ENCODE peak calls at places on chromosome 22, in five cellular contexts. One of them, this sample, is unnamed.

GRCh38 chr22:46085831-46086576 is 64.3 kb upstream of the PPARA start:
- DNase-seq in upper lobe of left lung: peak; percentile 88
- DNase-seq in A549: peak; percentile 90
- DNase-seq in testis: no peak
- DNase-seq in mammary epithelial cell: peak; percentile 90
- DNase-seq in this sample: peak; percentile 89

GRCh38 chr22:38412435-38413084 is 42.4 kb downstream of the KCNJ4 start:
- DNase-seq in A549: no peak
- DNase-seq in upper lobe of left lung: peak; percentile 89
- DNase-seq in mammary epithelial cell: no peak
- DNase-seq in testis: peak; percentile 63
- DNase-seq in this sample: peak; percentile 77

GRCh38 chr22:23498811-23499798 is 81.0 kb downstream of the IGLL1 start:
- DNase-seq in A549: no peak
- DNase-seq in upper lobe of left lung: no peak
- DNase-seq in testis: no peak
- DNase-seq in mammary epithelial cell: no peak
- DNase-seq in this sample: peak; percentile 55

GRCh38 chr22:31957970-31958594 is 13.7 kb downstream of the YWHAH start:
- DNase-seq in A549: no peak
- DNase-seq in upper lobe of left lung: no peak
- DNase-seq in testis: no peak
- DNase-seq in mammary epithelial cell: no peak
- DNase-seq in this sample: no peak

GRCh38 chr22:48943567-48944432 is 883.9 kb downstream of the BRD1 start:
- DNase-seq in upper lobe of left lung: peak; percentile 72
- DNase-seq in A549: peak; percentile 20
- DNase-seq in testis: peak; percentile 24
- DNase-seq in mammary epithelial cell: no peak
- DNase-seq in this sample: peak; percentile 73

GRCh38 chr22:24894220-24894975 is 52.1 kb downstream of the LHFPL7 start:
- DNase-seq in mammary epithelial cell: peak; percentile 97
- DNase-seq in A549: peak; percentile 97
- DNase-seq in testis: peak; percentile 63
- DNase-seq in upper lobe of left lung: no peak
- DNase-seq in this sample: peak; percentile 92

GRCh38 chr22:44437493-44438015 is 60.5 kb downstream of the RTL6 start:
- DNase-seq in mammary epithelial cell: no peak
- DNase-seq in upper lobe of left lung: no peak
- DNase-seq in A549: no peak
- DNase-seq in testis: no peak
- DNase-seq in this sample: no peak

GRCh38 chr22:24002272-24002671 is 3.0 kb downstream of the GSTT4 start:
- DNase-seq in upper lobe of left lung: no peak
- DNase-seq in A549: no peak
- DNase-seq in mammary epithelial cell: no peak
- DNase-seq in testis: no peak
- DNase-seq in this sample: no peak

GRCh38 chr22:39634530-39635399 is 64.2 kb downstream of the CACNA1I start:
- DNase-seq in upper lobe of left lung: no peak
- DNase-seq in testis: no peak
- DNase-seq in mammary epithelial cell: peak; percentile 90
- DNase-seq in A549: peak; percentile 75
- DNase-seq in this sample: no peak

GRCh38 chr22:25373961-25374360 is 154.5 kb downstream of the CRYBB2 start:
- DNase-seq in testis: no peak
- DNase-seq in A549: no peak
- DNase-seq in mammary epithelial cell: no peak
- DNase-seq in upper lobe of left lung: no peak
- DNase-seq in this sample: no peak

GRCh38 chr22:26903030-26903856 is 245.9 kb downstream of the MIAT start:
- DNase-seq in A549: no peak
- DNase-seq in upper lobe of left lung: no peak
- DNase-seq in testis: peak; percentile 30
- DNase-seq in mammary epithelial cell: no peak
- DNase-seq in this sample: no peak

GRCh38 chr22:36445158-36445668 is 36.2 kb downstream of the TXN2 start:
- DNase-seq in testis: peak; percentile 63
- DNase-seq in A549: no peak
- DNase-seq in mammary epithelial cell: no peak
- DNase-seq in upper lobe of left lung: no peak
- DNase-seq in this sample: no peak

GRCh38 chr22:36760716-36761115 is 15.2 kb downstream of the IFT27 start:
- DNase-seq in testis: no peak
- DNase-seq in mammary epithelial cell: no peak
- DNase-seq in upper lobe of left lung: no peak
- DNase-seq in A549: no peak
- DNase-seq in this sample: no peak

GRCh38 chr22:46582281-46582811 is 37.8 kb upstream of the GRAMD4 start:
- DNase-seq in testis: no peak
- DNase-seq in A549: no peak
- DNase-seq in mammary epithelial cell: no peak
- DNase-seq in upper lobe of left lung: no peak
- DNase-seq in this sample: peak; percentile 57

GRCh38 chr22:32622762-32623147 is 148.1 kb downstream of the FBXO7 start:
- DNase-seq in A549: no peak
- DNase-seq in testis: no peak
- DNase-seq in upper lobe of left lung: no peak
- DNase-seq in mammary epithelial cell: no peak
- DNase-seq in this sample: no peak

DNA sequence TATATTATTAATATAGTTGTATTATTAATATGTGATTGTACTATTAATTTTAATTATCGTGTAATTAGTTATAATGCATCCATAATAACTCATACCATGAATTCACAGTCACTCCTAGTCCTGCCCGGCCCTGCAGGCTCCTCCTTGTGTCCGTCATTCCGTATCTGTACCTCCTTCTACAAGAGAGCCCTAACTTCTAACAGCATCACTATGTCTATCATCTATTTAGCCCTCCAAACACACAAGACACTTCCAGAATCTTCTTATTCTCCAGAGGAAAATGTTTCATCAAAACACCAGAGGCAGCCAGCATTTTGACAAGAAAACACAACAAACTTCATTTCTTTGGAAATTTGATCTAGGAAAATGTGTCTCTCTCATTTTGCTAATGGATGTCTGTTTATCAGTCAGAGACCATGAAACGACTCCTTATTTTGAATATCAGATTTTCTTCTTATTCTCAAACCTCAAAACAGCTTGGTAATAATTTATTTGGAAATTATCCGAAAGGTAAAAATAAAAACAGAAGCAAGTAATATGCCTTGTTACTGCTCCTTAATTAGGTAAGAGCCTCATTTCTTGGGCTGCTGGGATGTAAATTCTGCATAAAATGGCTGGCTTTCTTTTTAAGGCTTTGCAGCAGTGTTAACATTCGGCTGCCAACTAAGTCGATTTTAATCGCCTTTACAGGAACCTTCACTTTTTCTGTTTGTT is 23.1 kb upstream of the SEPTIN5 start:
- DNase-seq in mammary epithelial cell: no peak
- DNase-seq in upper lobe of left lung: no peak
- DNase-seq in testis: no peak
- DNase-seq in A549: no peak
- DNase-seq in this sample: no peak
- H3K27ac ChIP-seq in mammary epithelial cell: peak overlapping the region; percentile 24
- H3K27ac ChIP-seq in upper lobe of left lung: peak overlapping the region; percentile 32
- H3K27ac ChIP-seq in testis: no peak overlapping the region
- H3K27ac ChIP-seq in A549: peak overlapping the region; percentile 83
- H3K27ac ChIP-seq in this sample: no peak overlapping the region

DNA sequence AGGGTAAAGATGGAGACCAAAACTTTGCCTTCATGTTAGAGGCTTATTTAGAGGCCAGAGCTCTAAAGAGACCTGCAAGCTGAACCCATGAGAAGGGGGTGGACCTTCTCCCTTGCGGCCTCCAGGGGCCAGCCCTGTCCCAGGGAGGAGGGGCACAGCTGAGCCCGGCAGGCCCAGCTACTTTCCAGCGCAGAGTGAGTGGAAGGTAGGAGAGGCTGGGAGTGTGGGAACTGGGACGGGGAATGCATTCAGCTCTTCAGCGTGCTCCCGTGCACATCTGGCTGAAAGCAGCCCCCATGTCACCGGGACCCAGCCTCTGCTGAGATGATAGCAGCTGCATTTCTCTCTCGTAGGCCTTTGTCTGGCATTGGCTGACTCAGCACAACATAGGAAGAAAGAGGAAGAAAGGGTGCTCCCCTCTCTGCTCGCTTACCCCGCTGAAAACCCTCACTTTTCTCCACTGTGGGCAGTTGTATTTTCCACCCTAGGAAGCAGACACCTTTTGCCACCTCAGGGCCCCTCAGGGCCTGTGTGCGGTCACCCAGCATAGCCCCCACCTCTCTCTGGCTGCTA is 951.5 kb downstream of the TBC1D22A start:
- DNase-seq in mammary epithelial cell: no peak
- DNase-seq in A549: no peak
- DNase-seq in upper lobe of left lung: no peak
- DNase-seq in testis: no peak
- DNase-seq in this sample: no peak
- H3K4me1 ChIP-seq in mammary epithelial cell: no peaks in the 10 kb centered on the region
- H3K4me1 ChIP-seq in A549: no peaks in the 10 kb centered on the region
- H3K4me1 ChIP-seq in upper lobe of left lung: no peaks in the 10 kb centered on the region
- H3K4me1 ChIP-seq in testis: no peaks in the 10 kb centered on the region
- H3K4me1 ChIP-seq in this sample: no peaks in the 10 kb centered on the region

GRCh38 chr22:29203883-29204282 is 1.8 kb upstream of the EMID1 start:
- DNase-seq in A549: no peak
- DNase-seq in upper lobe of left lung: no peak
- DNase-seq in mammary epithelial cell: no peak
- DNase-seq in testis: no peak
- DNase-seq in this sample: no peak
- H3K4me3 ChIP-seq in A549: no peak overlapping the region
- H3K4me3 ChIP-seq in upper lobe of left lung: no peak overlapping the region
- H3K4me3 ChIP-seq in mammary epithelial cell: no peak overlapping the region
- H3K4me3 ChIP-seq in testis: no peak overlapping the region
- H3K4me3 ChIP-seq in this sample: no peak overlapping the region

DNA sequence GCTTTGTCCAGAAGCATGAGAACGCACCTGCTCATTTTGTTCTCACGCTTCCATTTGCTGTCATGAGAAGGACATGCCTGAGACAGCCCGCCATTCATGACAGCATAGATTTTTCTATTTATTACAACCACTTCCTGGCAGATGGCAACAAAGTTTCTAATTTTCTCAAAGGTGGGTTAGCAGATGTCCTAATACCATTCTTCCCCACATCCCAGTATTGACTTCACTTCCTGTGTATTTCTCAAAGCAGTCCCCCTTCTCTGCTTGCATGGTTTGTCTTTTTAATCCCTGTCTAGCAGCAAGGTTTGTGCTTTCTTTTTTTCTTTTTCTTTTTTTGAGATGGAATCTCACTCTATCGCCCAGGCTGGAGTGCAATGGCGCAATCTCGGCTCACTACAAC is 94.3 kb downstream of the ISX start:
- DNase-seq in upper lobe of left lung: no peak
- DNase-seq in testis: no peak
- DNase-seq in mammary epithelial cell: no peak
- DNase-seq in A549: no peak
- DNase-seq in this sample: no peak
- H3K27ac ChIP-seq in upper lobe of left lung: no peak overlapping the region
- H3K27ac ChIP-seq in testis: no peak overlapping the region
- H3K27ac ChIP-seq in mammary epithelial cell: no peak overlapping the region
- H3K27ac ChIP-seq in A549: no peak overlapping the region
- H3K27ac ChIP-seq in this sample: no peak overlapping the region

GRCh38 chr22:50303515-50303847 is 4.0 kb downstream of the PLXNB2 start:
- DNase-seq in mammary epithelial cell: no peak
- DNase-seq in testis: no peak
- DNase-seq in upper lobe of left lung: no peak
- DNase-seq in A549: no peak
- DNase-seq in this sample: no peak

GRCh38 chr22:50301581-50301991 is 5.9 kb downstream of the PLXNB2 start:
- DNase-seq in upper lobe of left lung: peak; percentile 79
- DNase-seq in A549: no peak
- DNase-seq in mammary epithelial cell: no peak
- DNase-seq in testis: no peak
- DNase-seq in this sample: no peak

GRCh38 chr22:50300620-50301257 is 6.7 kb downstream of the PLXNB2 start:
- DNase-seq in upper lobe of left lung: peak; percentile 55
- DNase-seq in testis: no peak
- DNase-seq in A549: no peak
- DNase-seq in mammary epithelial cell: no peak
- DNase-seq in this sample: no peak

GRCh38 chr22:50302564-50302963 is 4.9 kb downstream of the PLXNB2 start:
- DNase-seq in A549: no peak
- DNase-seq in upper lobe of left lung: no peak
- DNase-seq in mammary epithelial cell: no peak
- DNase-seq in testis: no peak
- DNase-seq in this sample: no peak

DNA sequence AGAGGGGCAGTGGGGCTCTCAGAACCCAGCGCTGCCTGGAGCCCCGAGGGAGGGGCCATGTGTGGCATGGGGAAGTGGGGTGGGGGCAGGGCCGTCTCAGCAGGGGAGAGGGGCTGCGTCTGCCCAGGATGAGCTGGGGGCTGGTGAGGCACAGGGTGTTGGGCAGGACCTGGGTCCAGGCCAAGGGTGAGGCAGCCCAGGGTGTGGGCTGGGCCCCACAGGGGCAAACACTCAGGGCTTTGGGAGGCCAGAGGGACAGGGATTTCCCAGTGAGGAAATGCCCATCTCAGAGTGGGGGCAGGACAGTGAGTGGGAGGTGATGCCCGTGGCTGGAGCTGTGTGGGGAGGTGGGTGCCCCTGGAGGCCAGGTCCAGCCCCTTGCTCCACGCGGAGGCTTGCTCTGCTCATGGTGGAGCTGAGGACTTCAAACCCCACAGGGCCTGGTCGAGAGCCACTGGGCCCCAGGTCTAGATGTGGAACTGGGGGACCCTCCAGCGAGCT is 5.4 kb downstream of the PLXNB2 start:
- DNase-seq in testis: no peak
- DNase-seq in mammary epithelial cell: peak; percentile 61
- DNase-seq in A549: no peak
- DNase-seq in upper lobe of left lung: peak; percentile 70
- DNase-seq in this sample: no peak
- H3K4me1 ChIP-seq in testis: peaks cover 70% of the 10 kb centered on the region
- H3K4me1 ChIP-seq in mammary epithelial cell: peaks cover 69% of the 10 kb centered on the region
- H3K4me1 ChIP-seq in A549: peaks cover 74% of the 10 kb centered on the region
- H3K4me1 ChIP-seq in upper lobe of left lung: peaks cover 91% of the 10 kb centered on the region
- H3K4me1 ChIP-seq in this sample: peaks cover 5% of the 10 kb centered on the region